ENCODE peak calls at places on chromosomes 6 and 20, in six cellular contexts. A is mesendoderm, J is IMR-90, V is neuronal stem cell, P is mesenchymal stem cell, D is H1. O is an unnamed sample.

GRCh38 chr6:43627008-43627825 is 1.8 kb downstream of the GTPBP2 start:
- DNase-seq in A (peak), J (peak), V (no peak), P (peak), D (no peak), O (no peak)

GRCh38 chr6:127247114-127248096 is 19.3 kb upstream of the RNF146 start:
- DNase-seq in A (no peak), J (no peak), V (no peak), P (no peak), D (no peak), O (no peak)

GRCh38 chr6:137089305-137089704 is 44.5 kb upstream of the IL20RA start:
- DNase-seq in A (no peak), J (no peak), V (no peak), P (no peak), D (no peak), O (no peak)

GRCh38 chr20:46631212-46631869 is 19.9 kb downstream of the SLC13A3 start:
- DNase-seq in A (peak), J (peak), V (no peak), P (peak), D (no peak), O (no peak)

GRCh38 chr6:74431873-74432272 is 735.9 kb downstream of the CD109 start:
- DNase-seq in A (no peak), J (peak), V (no peak), P (no peak), D (no peak), O (no peak)

GRCh38 chr6:79384845-79385244 is 150.4 kb upstream of the HMGN3 start:
- DNase-seq in A (no peak), J (no peak), V (no peak), P (no peak), D (no peak), O (no peak)

GRCh38 chr6:118744261-118744941 is 93.0 kb upstream of the CEP85L start:
- DNase-seq in A (no peak), J (peak), V (no peak), P (no peak), D (no peak), O (no peak)

GRCh38 chr6:162726997-162727346 is 594 bp downstream of the PRKN start:
- DNase-seq in A (peak), J (no peak), V (no peak), P (peak), D (no peak), O (no peak)

GRCh38 chr20:60065741-60066437 is 107.7 kb downstream of the CDH26 start:
- DNase-seq in A (no peak), J (no peak), V (no peak), P (no peak), D (no peak), O (peak)

GRCh38 chr6:31661867-31662723 is 1.5 kb upstream of the C6orf47 start:
- DNase-seq in A (no peak), J (no peak), V (no peak), P (no peak), D (no peak), O (no peak)

GRCh38 chr6:72580281-72580940 is 41.5 kb upstream of the KCNQ5 start:
- DNase-seq in A (peak), J (peak), V (no peak), P (peak), D (no peak), O (peak)

GRCh38 chr6:33391278-33392167 is at the start of gene KIFC1:
- DNase-seq in A (peak), J (peak), V (peak), P (peak), D (peak), O (peak)
- H3K4ac ChIP-seq in A (peak), J (peak), V (peak), P (peak), D (peak), O (no peak)

GRCh38 chr6:129943637-129944271 is 74.6 kb upstream of the L3MBTL3 start:
- DNase-seq in A (no peak), J (no peak), V (no peak), P (no peak), D (no peak), O (no peak)

GRCh38 chr6:129947797-129948196 is 70.6 kb upstream of the L3MBTL3 start:
- DNase-seq in A (no peak), J (no peak), V (no peak), P (no peak), D (no peak), O (no peak)

GRCh38 chr6:129940454-129941195 is 77.8 kb upstream of the L3MBTL3 start:
- DNase-seq in A (no peak), J (no peak), V (no peak), P (no peak), D (no peak), O (no peak)

GRCh38 chr6:129946439-129947140 is 71.8 kb upstream of the L3MBTL3 start:
- DNase-seq in A (peak), J (no peak), V (peak), P (no peak), D (no peak), O (no peak)
- H4K8ac ChIP-seq in A (peak), J (no peak), V (no peak), P (no peak), D (no peak), O (no peak)

GRCh38 chr6:166955865-166956443 is 396 bp downstream of the RNASET2 start:
- DNase-seq in A (no peak), J (peak), V (no peak), P (no peak), D (no peak), O (no peak)
- H3K9ac ChIP-seq in A (peak), J (peak), V (peak), P (peak), D (no peak), O (no peak)

GRCh38 chr6:34695729-34696188 is 808 bp downstream of the ILRUN start:
- DNase-seq in A (no peak), J (no peak), V (no peak), P (no peak), D (no peak), O (no peak)
- H3K4ac ChIP-seq in A (no peak), J (peak), V (no peak), P (peak), D (no peak), O (no peak)

GRCh38 chr6:12577124-12577845 is 139.3 kb upstream of the PHACTR1 start:
- DNase-seq in A (peak), J (peak), V (no peak), P (peak), D (no peak), O (no peak)
- H4K8ac ChIP-seq in A (no peak), J (no peak), V (no peak), P (no peak), D (no peak), O (no peak)

GRCh38 chr6:113457751-113458150 is 399.4 kb upstream of the MARCKS start:
- DNase-seq in A (no peak), J (no peak), V (peak), P (peak), D (no peak), O (no peak)
- H3K9ac ChIP-seq in A (no peak), J (no peak), V (no peak), P (no peak), D (no peak), O (no peak)

O was measured in H9.